ENCODE peak calls at places on chromosome 2, in ten cellular contexts. U is iPS DF 19.7; J is NCI-H1694 treated with DMSO at 0.1 percent for 48 hours; M is NCI-H510A; V is stimulated activated naive CD8-positive, alpha-beta T cell treated with anti-CD3 and anti-CD28 coated beads, Interleukin-15, Interleukin-2, amounts not matched to agents 100 U/mL and 50 U/mL, for 24 hours; X is stimulated activated CD4-positive, alpha-beta T cell treated with anti-CD3 and anti-CD28 coated beads, Interleukin-1b, Interleukin-23, amount 100 ng/mL, for 4 hours; A is GM12865; R is aorta; K is posterior vena cava; F is HFF-Myc. P is an unnamed sample.

GRCh38 chr2:47265158-47265557 is 110.0 kb upstream of the STPG4 start:
- DNase-seq in K (peak; percentile 26), U (no peak), A (no peak), J (no peak), M (no peak), X (no peak), R (no peak), V (no peak), F (no peak), P (no peak)

GRCh38 chr2:204472375-204472774 is 72.9 kb upstream of the PARD3B start:
- DNase-seq in R (no peak), U (no peak), M (no peak), F (peak; percentile 14), V (no peak), A (no peak), K (no peak), J (no peak), X (no peak), P (no peak)

GRCh38 chr2:65298089-65298488 is 70.5 kb downstream of the ACTR2 start:
- DNase-seq in X (no peak), A (no peak), U (no peak), F (no peak), K (no peak), J (no peak), R (no peak), V (no peak), M (no peak), P (no peak)

GRCh38 chr2:138275881-138276280 is 225.7 kb upstream of the SPOPL start:
- DNase-seq in A (no peak), F (no peak), J (no peak), U (no peak), K (no peak), R (no peak), V (no peak), M (peak; percentile 0), X (no peak), P (no peak)

GRCh38 chr2:120109186-120110061 is 96.5 kb downstream of the EPB41L5 start:
- DNase-seq in F (peak; percentile 14), R (no peak), X (no peak), A (peak; percentile 52), K (no peak), V (no peak), J (peak; percentile 27), U (no peak), M (no peak), P (no peak)

GRCh38 chr2:72924353-72925240 is 7.3 kb downstream of the EMX1 start:
- DNase-seq in V (no peak), J (no peak), X (no peak), M (no peak), A (peak; percentile 40), R (no peak), F (no peak), U (no peak), K (peak; percentile 58), P (no peak)

GRCh38 chr2:25821225-25822056 is 56.8 kb downstream of the ASXL2 start:
- DNase-seq in J (no peak), A (no peak), F (peak; percentile 46), U (no peak), M (no peak), K (no peak), R (no peak), V (no peak), X (no peak), P (no peak)

GRCh38 chr2:230225486-230225885 is at the start of gene SP140:
- DNase-seq in R (peak; percentile 79), J (no peak), V (peak; percentile 76), U (no peak), X (peak; percentile 47), F (no peak), M (no peak), A (peak; percentile 92), K (no peak), P (no peak)

GRCh38 chr2:47651296-47651695 is 131.6 kb upstream of the MSH6 start:
- DNase-seq in A (no peak), R (no peak), F (no peak), K (no peak), M (peak; percentile 70), U (no peak), V (no peak), X (no peak), J (no peak), P (no peak)

GRCh38 chr2:241617431-241618154 is 19.4 kb downstream of the THAP4 start:
- DNase-seq in V (peak; percentile 44), M (no peak), K (no peak), X (no peak), F (no peak), U (no peak), R (no peak), A (peak; percentile 77), J (no peak), P (no peak)